ENCODE peak calls at places on chromosomes 2 and 18, in four cellular contexts. L, U, V and O are unnamed samples.

GRCh38 chr18:31211047-31211446 is 48.4 kb upstream of the DSC1 start:
- DNase-seq in L (no peak), U (no peak), V (no peak), O (no peak)

GRCh38 chr2:202122167-202122540 is 49.1 kb downstream of the KIAA2012 start:
- DNase-seq in L (no peak), U (no peak), V (no peak), O (no peak)

GRCh38 chr2:49840428-49840975 is 686.2 kb upstream of the FSHR start:
- DNase-seq in L (no peak), U (no peak), V (no peak), O (no peak)

GRCh38 chr2:216936954-216937357 is 77.1 kb upstream of the TNP1 start:
- DNase-seq in L (no peak), U (no peak), V (no peak), O (no peak)

GRCh38 chr2:54396107-54396506 is 60.0 kb upstream of the SPTBN1 start:
- DNase-seq in L (no peak), U (no peak), V (no peak), O (no peak)

GRCh38 chr2:121099329-121100318 is 185.4 kb downstream of the TFCP2L1 start:
- DNase-seq in L (no peak), U (no peak), V (no peak), O (no peak)

GRCh38 chr2:231810905-231811304 is 24.7 kb downstream of the COPS7B start:
- DNase-seq in L (no peak), U (no peak), V (no peak), O (no peak)

GRCh38 chr2:239190921-239191885 is 209.6 kb downstream of the HDAC4 start:
- DNase-seq in L (no peak), U (no peak), V (no peak), O (no peak)

GRCh38 chr2:12998701-12999100 is 282.0 kb downstream of the TRIB2 start:
- DNase-seq in L (no peak), U (no peak), V (no peak), O (no peak)

GRCh38 chr2:30425326-30425725 is 21.7 kb upstream of the LCLAT1 start:
- DNase-seq in L (no peak), U (no peak), V (no peak), O (no peak)

DNA sequence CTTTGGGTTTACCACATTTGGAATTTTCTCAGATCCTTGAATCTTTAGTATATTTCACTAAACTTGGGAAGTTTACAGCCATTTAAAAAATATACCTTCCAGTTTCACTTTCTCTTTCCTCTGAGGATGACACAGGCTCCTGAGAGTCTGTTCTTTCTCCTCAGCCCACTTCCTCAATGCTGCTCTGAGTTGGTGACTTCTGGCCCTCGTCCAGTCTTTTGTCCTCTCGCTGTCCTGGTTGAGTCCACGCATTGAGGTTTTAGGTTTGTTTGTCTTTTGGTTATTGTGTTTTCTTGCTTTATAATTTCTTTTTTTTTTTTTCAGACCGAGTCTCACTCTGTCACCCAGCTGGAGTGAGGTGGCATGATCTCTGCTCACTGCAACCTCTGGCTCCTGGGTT is 40.7 kb upstream of the GALR1 start:
- DNase-seq in L (no peak), U (peak; percentile 34), V (no peak), O (no peak)
- TF ChIP-seq SP1 in L (no peak), U (no peak), V (no peak), O (no peak)

DNA sequence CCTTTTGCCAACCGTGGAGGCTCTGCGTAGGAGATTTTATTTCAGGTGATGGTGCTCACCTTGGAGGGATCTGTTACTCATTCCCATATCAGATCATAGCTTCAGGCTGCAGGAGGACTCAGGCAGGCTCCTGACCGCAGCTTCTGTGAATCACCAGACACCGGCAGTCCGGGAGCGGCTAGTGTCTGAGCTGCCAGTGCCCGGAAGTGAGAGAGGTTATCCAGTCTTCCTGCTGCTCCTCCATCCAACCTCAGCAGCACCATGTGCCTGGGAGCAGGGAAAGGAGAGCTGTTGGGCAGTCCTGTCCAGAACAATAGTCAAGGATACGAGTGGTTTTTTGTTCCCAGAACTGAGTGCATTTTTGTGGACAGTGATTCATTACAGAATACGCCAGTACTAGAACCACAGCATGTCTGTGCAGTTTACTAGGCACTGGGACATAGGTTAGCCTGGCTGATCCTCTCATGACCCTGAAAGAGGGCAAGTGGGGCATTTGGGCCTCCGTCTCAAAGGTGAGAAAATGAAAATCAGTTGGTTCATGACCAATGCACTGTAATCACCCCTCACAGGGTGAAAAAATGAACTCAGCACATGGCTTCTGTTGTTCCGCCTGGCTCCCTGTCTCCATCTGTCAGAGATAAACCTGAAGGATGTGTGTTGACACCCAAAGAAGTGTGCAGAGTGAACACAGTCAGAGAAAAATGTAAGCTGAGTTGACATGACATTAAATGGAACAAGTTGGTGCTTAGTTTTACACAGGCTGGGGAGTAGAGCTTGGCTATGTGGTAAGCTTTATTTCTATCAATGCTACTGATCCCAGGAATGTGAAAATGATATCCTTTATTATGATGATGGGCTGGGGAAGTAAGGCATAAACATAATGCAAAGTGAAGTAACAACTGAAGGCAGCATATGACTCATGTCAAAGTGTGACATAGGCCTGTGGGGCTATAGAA is 12.2 kb downstream of the FHOD3 start:
- DNase-seq in L (no peak), U (no peak), V (no peak), O (no peak)
- TF ChIP-seq HDAC2 in L (no peak), U (no peak), V (no peak), O (no peak)

DNA sequence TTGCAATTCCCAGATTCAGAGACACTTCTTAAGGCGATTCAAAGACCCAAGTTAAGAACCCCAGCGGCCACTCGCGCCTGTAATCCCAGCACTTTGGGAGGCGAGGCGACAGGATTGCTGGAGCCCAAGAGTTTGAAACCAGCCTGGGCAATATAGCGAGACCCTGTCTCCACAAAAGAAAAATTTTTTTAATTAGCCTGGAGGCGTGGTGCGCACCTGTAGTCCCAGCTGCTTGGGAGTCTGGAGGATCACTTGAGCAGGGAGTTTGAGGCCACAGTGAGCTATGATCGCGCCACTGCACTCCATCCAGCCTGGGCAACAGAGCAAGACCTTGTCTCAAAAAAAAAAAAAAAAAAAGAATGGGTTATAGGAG is 585 bp upstream of the ANAPC1 start:
- DNase-seq in L (no peak), U (no peak), V (no peak), O (no peak)
- TF ChIP-seq SP1 in L (no peak), U (no peak), V (no peak), O (no peak)

DNA sequence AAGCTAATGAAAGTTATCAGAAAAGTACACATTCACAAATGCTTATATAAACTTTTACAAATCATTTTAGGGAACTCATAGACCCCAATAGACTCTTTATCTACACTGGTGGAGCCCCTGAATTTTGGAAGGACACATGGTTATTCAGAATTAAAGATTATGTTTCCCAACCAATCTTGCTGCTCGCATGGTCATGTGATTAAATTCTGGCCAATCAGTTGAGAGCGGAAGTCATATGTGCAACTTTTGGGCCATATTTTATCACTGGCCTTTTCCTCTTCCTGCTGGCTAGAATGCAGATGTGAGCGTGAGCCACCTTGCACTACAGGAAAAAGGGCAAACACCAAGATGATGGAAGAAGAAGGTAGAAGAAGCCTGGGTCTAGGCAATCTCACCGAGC is 19.8 kb downstream of the THOC1 start:
- DNase-seq in L (peak; percentile 44), U (no peak), V (no peak), O (no peak)
- TF ChIP-seq HDAC2 in L (no peak), U (no peak), V (no peak), O (no peak)

DNA sequence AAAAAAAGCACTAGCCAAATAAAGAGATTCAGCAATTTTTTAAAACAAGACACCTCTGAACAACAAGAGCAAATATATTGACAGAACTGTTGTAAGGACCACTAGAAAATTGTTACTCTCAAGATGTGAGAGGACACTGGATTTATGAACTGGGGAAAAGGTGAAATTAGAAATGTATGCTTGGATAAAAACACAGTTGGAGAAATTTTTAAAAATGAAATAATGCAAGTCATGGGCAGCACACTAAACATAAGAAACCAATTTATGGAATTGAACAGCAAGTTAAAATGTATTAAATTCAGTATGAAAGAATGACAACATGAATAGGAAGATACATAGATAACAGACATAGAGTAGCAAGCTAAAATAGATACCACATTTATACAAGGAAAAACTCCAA is 377.4 kb downstream of the LRRTM4 start:
- DNase-seq in L (no peak), U (no peak), V (no peak), O (no peak)
- TF ChIP-seq SP1 in L (no peak), U (no peak), V (no peak), O (no peak)

DNA sequence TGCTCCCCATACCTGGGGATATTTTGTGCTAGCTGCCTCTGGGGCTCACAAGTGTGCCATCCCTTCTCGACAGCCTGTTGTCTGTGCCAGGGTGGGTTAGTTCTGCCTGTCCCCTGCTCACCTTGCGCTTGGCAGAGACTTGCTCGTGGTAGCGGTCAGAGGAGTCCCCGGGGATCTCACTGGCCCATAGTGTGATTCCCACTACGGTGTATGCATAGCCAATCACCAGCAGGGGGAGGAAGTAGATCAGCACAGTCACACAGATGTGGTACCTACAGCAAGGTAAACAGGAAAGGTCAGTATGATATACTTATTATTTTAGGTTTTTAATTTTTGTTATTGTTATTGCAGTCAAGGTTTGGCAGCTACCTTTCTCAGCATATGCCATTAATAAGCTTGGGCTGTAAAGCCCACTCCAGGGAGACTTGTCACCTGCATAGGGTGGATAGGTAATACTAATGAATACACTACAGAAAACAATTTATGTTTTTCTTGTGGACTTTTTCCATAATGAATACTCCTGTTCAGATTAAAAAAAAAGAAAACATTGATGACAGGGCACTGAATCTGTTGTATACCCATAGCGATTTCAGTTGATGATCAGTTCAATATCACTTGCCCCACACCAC is 95.2 kb downstream of the POLE4 start:
- DNase-seq in L (peak; percentile 52), U (peak; percentile 69), V (peak; percentile 65), O (peak; percentile 66)
- TF ChIP-seq HDAC2 in L (no peak), U (no peak), V (no peak), O (no peak)

DNA sequence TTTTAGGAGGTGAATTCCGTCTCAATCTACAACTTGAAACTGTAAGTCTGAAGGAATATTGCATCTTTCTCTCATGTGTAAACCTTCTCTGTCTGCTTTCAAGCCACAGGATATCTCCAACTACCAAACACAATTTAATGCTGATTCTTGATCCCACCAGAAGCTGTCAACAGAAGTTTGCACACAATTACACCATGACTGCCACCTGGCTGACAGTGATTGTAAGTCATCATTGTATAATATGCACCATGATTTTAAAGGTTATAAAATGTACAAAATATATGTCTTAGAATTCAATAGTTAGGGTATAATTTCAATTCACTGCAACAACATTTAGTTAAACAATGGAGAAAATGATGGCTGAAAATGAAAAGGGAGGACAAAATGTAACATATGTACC is 18.4 kb downstream of the PREPL start:
- DNase-seq in L (no peak), U (no peak), V (peak; percentile 51), O (no peak)
- TF ChIP-seq SP1 in L (no peak), U (no peak), V (no peak), O (no peak)

GRCh38 chr18:58139627-58140026 is 95.6 kb downstream of the NEDD4L start:
- DNase-seq in L (no peak), U (no peak), V (no peak), O (no peak)

GRCh38 chr18:58135170-58135569 is 91.1 kb downstream of the NEDD4L start:
- DNase-seq in L (no peak), U (peak; percentile 52), V (peak; percentile 32), O (no peak)

GRCh38 chr18:58135806-58136331 is 91.8 kb downstream of the NEDD4L start:
- DNase-seq in L (peak; percentile 75), U (peak; percentile 45), V (peak; percentile 31), O (peak; percentile 70)

GRCh38 chr18:58140366-58141325 is 96.6 kb downstream of the NEDD4L start:
- DNase-seq in L (no peak), U (no peak), V (peak; percentile 39), O (no peak)

DNA sequence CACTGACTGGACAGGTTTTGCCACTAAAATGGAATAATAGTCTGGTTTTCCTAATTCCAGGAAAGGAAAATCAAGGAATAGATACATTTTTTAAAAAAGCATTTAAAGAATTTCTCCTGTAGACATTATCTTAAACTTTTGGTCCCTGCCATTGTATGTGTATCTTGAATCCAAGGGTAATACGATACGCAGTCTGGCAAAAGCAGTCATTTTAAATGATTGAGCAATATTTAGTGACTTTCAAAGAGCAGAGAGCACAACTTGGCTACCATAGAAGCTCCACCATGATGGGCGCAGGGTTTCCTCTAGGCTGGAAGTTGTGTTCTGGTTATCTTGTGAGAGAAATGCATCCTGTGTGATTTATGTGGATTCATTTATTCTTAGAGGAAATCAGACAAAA is 92.8 kb downstream of the NEDD4L start:
- DNase-seq in L (no peak), U (no peak), V (no peak), O (no peak)
- TF ChIP-seq HDAC2 in L (no peak), U (no peak), V (no peak), O (no peak)